ENCODE peak calls at places on chromosomes 7 and 10, in four cellular contexts. H is D721Med, M is osteocyte, N is tibial artery. J is an unnamed sample.

GRCh38 chr7:66668677-66669076 is 40.0 kb downstream of the KCTD7 start:
- DNase-seq in H (no peak), M (no peak), N (no peak), J (no peak)

GRCh38 chr10:13668126-13668525 is 81.4 kb downstream of the PRPF18 start:
- DNase-seq in H (no peak), M (no peak), N (no peak), J (no peak)

GRCh38 chr10:112783653-112784426 is 166.2 kb upstream of the TCF7L2 start:
- DNase-seq in H (no peak), M (peak), N (no peak), J (no peak)

GRCh38 chr10:13632879-13633437 is 46.2 kb downstream of the PRPF18 start:
- DNase-seq in H (no peak), M (no peak), N (no peak), J (no peak)

GRCh38 chr7:11290859-11291258 is 317.2 kb downstream of the PHF14 start:
- DNase-seq in H (no peak), M (no peak), N (no peak), J (no peak)

GRCh38 chr10:3365630-3366029 is 193.0 kb upstream of the PITRM1 start:
- DNase-seq in H (no peak), M (no peak), N (no peak), J (no peak)

GRCh38 chr7:77759294-77759889 is 38.8 kb downstream of the TMEM60 start:
- DNase-seq in H (no peak), M (no peak), N (peak), J (peak)

GRCh38 chr10:27527597-27528295 is 23.6 kb downstream of the RAB18 start:
- DNase-seq in H (no peak), M (no peak), N (no peak), J (no peak)

GRCh38 chr10:95628786-95629185 is 27.7 kb downstream of the ALDH18A1 start:
- DNase-seq in H (no peak), M (no peak), N (no peak), J (no peak)

GRCh38 chr7:82965088-82966036 is 197.3 kb downstream of the PCLO start:
- DNase-seq in H (no peak), M (no peak), N (no peak), J (no peak)

GRCh38 chr10:66591865-66592264 is 334.0 kb upstream of the LRRTM3 start:
- DNase-seq in H (no peak), M (no peak), N (no peak), J (no peak)

GRCh38 chr7:64558781-64559180 is 4.1 kb downstream of the ZNF680 start:
- DNase-seq in H (no peak), M (no peak), N (no peak), J (no peak)

GRCh38 chr10:17199351-17199804 is 2.1 kb downstream of the TRDMT1 start:
- DNase-seq in H (no peak), M (no peak), N (no peak), J (no peak)

GRCh38 chr7:74289660-74290589 is 718 bp downstream of the CLIP2 start:
- DNase-seq in H (no peak), M (no peak), N (peak), J (no peak)

GRCh38 chr7:30430300-30430699 is 48.3 kb downstream of the NOD1 start:
- DNase-seq in H (no peak), M (no peak), N (no peak), J (peak)

GRCh38 chr10:78299861-78300453 is 266.3 kb downstream of the RPS24 start:
- DNase-seq in H (no peak), M (no peak), N (peak), J (peak)

GRCh38 chr7:114806590-114807167 is 115.2 kb upstream of the MDFIC start:
- DNase-seq in H (no peak), M (no peak), N (no peak), J (no peak)

GRCh38 chr10:3366043-3366442 is 193.5 kb upstream of the PITRM1 start:
- DNase-seq in H (no peak), M (no peak), N (no peak), J (no peak)

GRCh38 chr7:38709123-38709522 is 78.0 kb upstream of the AMPH start:
- DNase-seq in H (no peak), M (no peak), N (no peak), J (no peak)

GRCh38 chr7:90579181-90579688 is 16.9 kb upstream of the CDK14 start:
- DNase-seq in H (no peak), M (no peak), N (no peak), J (no peak)

GRCh38 chr10:71834343-71834674 is 16.7 kb downstream of the PSAP start:
- DNase-seq in H (no peak), M (no peak), N (no peak), J (no peak)

GRCh38 chr7:106566174-106566573 is 94.8 kb downstream of the CCDC71L start:
- DNase-seq in H (no peak), M (no peak), N (no peak), J (no peak)

GRCh38 chr7:127874951-127875608 is 156.2 kb downstream of the LRRC4 start:
- DNase-seq in H (no peak), M (no peak), N (no peak), J (no peak)

GRCh38 chr10:100342627-100342972 is 4.4 kb upstream of the SCD start:
- DNase-seq in H (no peak), M (no peak), N (no peak), J (no peak)

GRCh38 chr7:108002726-108003590 is at the start of gene LAMB1:
- DNase-seq in H (peak), M (peak), N (peak), J (no peak)

GRCh38 chr10:124151466-124152095 is 58.2 kb upstream of the CHST15 start:
- DNase-seq in H (no peak), M (no peak), N (no peak), J (no peak)

GRCh38 chr7:135755351-135755753 is 6.7 kb upstream of the FAM180A start:
- DNase-seq in H (no peak), M (no peak), N (no peak), J (no peak)

GRCh38 chr10:72315054-72315453 is 39.7 kb downstream of the DNAJB12 start:
- DNase-seq in H (no peak), M (no peak), N (no peak), J (no peak)

GRCh38 chr7:157493017-157493416 is 156.2 kb downstream of the DNAJB6 start:
- DNase-seq in H (no peak), M (no peak), N (peak), J (no peak)

GRCh38 chr7:26891400-26892355 is 27.3 kb upstream of the SKAP2 start:
- DNase-seq in H (no peak), M (no peak), N (no peak), J (no peak)

GRCh38 chr10:79331709-79332108 is 15.6 kb upstream of the PPIF start:
- DNase-seq in H (no peak), M (no peak), N (no peak), J (peak)

GRCh38 chr10:131269776-131270460 is 41.6 kb downstream of the TCERG1L start:
- DNase-seq in H (no peak), M (peak), N (peak), J (no peak)
- TF ChIP-seq CTCF in H (no peak), M (no peak), N (no peak), J (no peak)

GRCh38 chr10:20890491-20891337 is 6.4 kb downstream of the NEBL start:
- DNase-seq in H (no peak), M (no peak), N (no peak), J (no peak)

GRCh38 chr10:20887706-20888535 is 9.2 kb downstream of the NEBL start:
- DNase-seq in H (no peak), M (no peak), N (no peak), J (no peak)

GRCh38 chr10:20890009-20890408 is 7.1 kb downstream of the NEBL start:
- DNase-seq in H (no peak), M (no peak), N (no peak), J (no peak)

GRCh38 chr10:20891338-20891714 is 5.8 kb downstream of the NEBL start:
- DNase-seq in H (no peak), M (no peak), N (no peak), J (no peak)

DNA sequence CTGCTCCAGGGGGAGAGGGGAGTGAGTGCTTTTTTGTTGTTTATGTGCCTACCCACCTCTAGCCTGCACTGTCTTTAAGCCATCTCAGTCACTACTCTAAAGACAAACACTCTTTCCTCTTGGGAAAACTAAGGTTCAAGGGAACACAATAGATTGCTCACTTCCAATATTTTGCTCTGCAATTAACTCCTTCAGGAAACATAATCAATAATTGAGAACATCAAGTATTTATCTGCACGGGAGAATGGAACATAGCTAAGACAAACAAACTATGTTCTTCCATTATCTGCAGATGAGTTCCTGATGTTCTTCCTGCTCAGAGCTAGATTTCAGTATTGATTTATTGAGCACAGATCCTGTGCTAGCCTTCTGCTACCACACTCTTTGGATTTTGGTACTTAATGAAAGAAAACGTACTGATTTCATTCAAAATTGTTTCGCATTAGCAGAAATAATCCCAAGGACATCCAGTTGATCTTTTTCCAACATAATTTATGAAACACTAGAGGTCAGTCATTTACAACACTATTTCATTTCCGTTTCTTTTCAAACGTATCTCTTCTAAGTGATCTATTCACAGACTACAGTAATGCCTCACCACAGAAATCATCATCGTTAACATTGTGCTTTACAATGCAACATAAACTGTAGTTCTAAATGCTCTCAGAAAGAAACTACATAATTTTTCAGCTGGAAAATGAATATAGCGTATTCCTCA is 8.3 kb downstream of the NEBL start:
- DNase-seq in H (no peak), M (no peak), N (no peak), J (no peak)
- TF ChIP-seq CTCF in H (no peak), M (peak), N (no peak), J (no peak)

GRCh38 chr7:68629-69028 is 123.7 kb upstream of the FAM20C start:
- DNase-seq in H (no peak), M (no peak), N (no peak), J (no peak)
- TF ChIP-seq CTCF in H (no peak), M (no peak), N (no peak), J (peak)

GRCh38 chr7:92020636-92021035 is 80.0 kb downstream of the AKAP9 start:
- DNase-seq in H (no peak), M (no peak), N (no peak), J (no peak)
- TF ChIP-seq CTCF in H (no peak), M (no peak), N (no peak), J (no peak)

GRCh38 chr10:43683451-43684197 is 34.9 kb upstream of the ZNF32 start:
- DNase-seq in H (no peak), M (no peak), N (no peak), J (no peak)
- TF ChIP-seq CTCF in H (peak), M (peak), N (no peak), J (peak)

GRCh38 chr10:97520978-97521761 is 22.4 kb downstream of the UBTD1 start:
- DNase-seq in H (no peak), M (no peak), N (no peak), J (no peak)
- TF ChIP-seq CTCF in H (no peak), M (no peak), N (no peak), J (no peak)

GRCh38 chr10:121498071-121498470 is 100.2 kb downstream of the FGFR2 start:
- DNase-seq in H (no peak), M (no peak), N (no peak), J (no peak)
- TF ChIP-seq CTCF in H (no peak), M (no peak), N (no peak), J (no peak)

DNA sequence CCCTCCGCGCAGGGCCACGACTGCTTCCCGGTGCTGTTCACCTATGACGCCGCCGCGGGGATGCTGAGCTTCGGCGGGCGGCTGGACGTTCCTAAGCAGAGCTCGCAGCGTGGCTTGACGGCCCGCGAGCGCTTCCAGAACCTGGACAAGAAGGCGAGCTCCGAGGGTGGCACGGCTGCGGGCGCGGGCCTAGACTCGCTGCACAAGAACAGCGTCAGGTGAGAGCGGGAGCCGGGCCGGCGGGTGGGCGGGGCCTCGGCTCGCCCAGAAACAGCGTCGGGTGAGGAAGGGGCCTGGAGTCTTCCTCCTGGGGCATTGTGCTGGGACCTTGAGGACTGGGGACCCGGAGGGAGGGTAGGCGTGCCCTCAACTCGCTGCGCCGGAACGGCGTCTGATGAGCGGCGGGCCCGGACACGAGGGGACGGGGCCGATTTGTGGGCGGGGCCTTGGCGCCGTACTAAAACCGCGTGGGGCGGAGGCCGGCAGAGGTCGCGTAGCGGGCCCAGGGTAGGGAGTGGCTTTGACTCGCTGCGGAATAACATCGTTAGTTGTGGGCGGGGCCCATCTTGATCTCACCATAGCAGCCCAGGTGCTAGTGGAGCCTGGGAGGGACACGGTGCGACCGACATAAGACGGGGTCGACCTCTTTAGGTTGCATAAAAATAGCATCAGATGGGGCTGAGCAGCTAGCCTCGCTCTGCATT is 15.6 kb downstream of the PDAP1 start:
- DNase-seq in H (peak), M (no peak), N (peak), J (peak)
- TF ChIP-seq CTCF in H (no peak), M (no peak), N (no peak), J (no peak)

GRCh38 chr7:22662031-22662430 is 65.0 kb upstream of the IL6 start:
- DNase-seq in H (no peak), M (no peak), N (no peak), J (no peak)
- TF ChIP-seq CTCF in H (no peak), M (no peak), N (no peak), J (no peak)

DNA sequence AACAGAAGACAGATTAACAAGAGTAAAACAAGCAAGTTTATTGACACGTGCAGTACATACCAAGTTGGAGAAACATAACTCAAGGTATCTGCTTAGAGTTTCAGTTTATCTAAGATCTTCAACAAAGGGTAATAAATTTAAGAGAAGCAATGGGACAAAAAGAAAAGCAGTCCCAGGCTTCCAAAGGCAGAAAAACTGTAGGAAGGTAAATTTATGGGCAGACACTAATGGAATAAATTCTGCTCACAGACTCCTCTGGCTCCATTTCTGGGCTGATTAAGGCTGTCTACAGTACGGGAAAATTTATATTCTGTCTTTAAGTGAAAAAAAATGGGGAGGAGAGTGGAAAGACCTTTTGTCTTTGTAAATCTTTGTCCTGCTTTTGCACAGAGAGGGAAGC is 587.5 kb upstream of the IGFBP3 start:
- DNase-seq in H (no peak), M (no peak), N (no peak), J (no peak)
- TF ChIP-seq CTCF in H (no peak), M (no peak), N (no peak), J (no peak)